ENCODE peak calls at places on chromosomes 12 and 14, in six cellular contexts. V is HCT116, Q is aorta, Z is psoas muscle, T is pancreas, A is brain microvascular endothelial cell. E is an unnamed sample.

GRCh38 chr12:15788266-15789214 is 648 bp downstream of the EPS8 start:
- DNase-seq in V (peak), Q (peak), Z (peak), T (peak), A (no peak), E (no peak)

GRCh38 chr12:24889403-24889802 is 59.5 kb downstream of the BCAT1 start:
- DNase-seq in V (no peak), Q (no peak), Z (no peak), T (no peak), A (no peak), E (no peak)

GRCh38 chr14:54652890-54653201 is 85.9 kb downstream of the SAMD4A start:
- DNase-seq in V (no peak), Q (no peak), Z (no peak), T (no peak), A (no peak), E (no peak)

GRCh38 chr12:101298426-101298825 is 18.5 kb downstream of the UTP20 start:
- DNase-seq in V (no peak), Q (no peak), Z (no peak), T (no peak), A (peak), E (no peak)

GRCh38 chr12:121611306-121611705 is 15.0 kb upstream of the ORAI1 start:
- DNase-seq in V (no peak), Q (no peak), Z (peak), T (peak), A (no peak), E (no peak)

GRCh38 chr12:6956332-6956727 is 5.2 kb downstream of the PTPN6 start:
- DNase-seq in V (no peak), Q (peak), Z (no peak), T (peak), A (no peak), E (no peak)

GRCh38 chr12:42469355-42470006 is 120.1 kb downstream of the PRICKLE1 start:
- DNase-seq in V (no peak), Q (no peak), Z (no peak), T (no peak), A (no peak), E (no peak)

GRCh38 chr14:71300474-71301359 is 393.5 kb downstream of the PCNX1 start:
- DNase-seq in V (no peak), Q (no peak), Z (no peak), T (no peak), A (no peak), E (no peak)

GRCh38 chr12:123431951-123432886 is 4.3 kb downstream of the RILPL2 start:
- DNase-seq in V (no peak), Q (no peak), Z (no peak), T (no peak), A (no peak), E (no peak)

GRCh38 chr14:90727082-90727481 is 89.1 kb downstream of the TTC7B start:
- DNase-seq in V (no peak), Q (no peak), Z (no peak), T (no peak), A (no peak), E (no peak)

GRCh38 chr12:54993181-54993835 is 8.7 kb upstream of the TESPA1 start:
- DNase-seq in V (peak), Q (no peak), Z (no peak), T (peak), A (peak), E (peak)

GRCh38 chr12:91361864-91362263 is 179.2 kb upstream of the DCN start:
- DNase-seq in V (peak), Q (no peak), Z (no peak), T (no peak), A (no peak), E (no peak)

GRCh38 chr12:52818376-52818775 is 4.5 kb upstream of the KRT4 start:
- DNase-seq in V (no peak), Q (peak), Z (no peak), T (no peak), A (no peak), E (no peak)

GRCh38 chr14:103139371-103140016 is 16.2 kb downstream of the TNFAIP2 start:
- DNase-seq in V (no peak), Q (no peak), Z (no peak), T (no peak), A (no peak), E (no peak)

GRCh38 chr14:85415015-85415712 is 114.8 kb upstream of the FLRT2 start:
- DNase-seq in V (no peak), Q (no peak), Z (no peak), T (no peak), A (peak), E (peak)

GRCh38 chr14:102227184-102227964 is 77.6 kb downstream of the MOK start:
- DNase-seq in V (no peak), Q (no peak), Z (no peak), T (no peak), A (no peak), E (no peak)

GRCh38 chr12:124597041-124597440 is 29.6 kb upstream of the NCOR2 start:
- DNase-seq in V (no peak), Q (no peak), Z (no peak), T (no peak), A (no peak), E (no peak)

GRCh38 chr14:58783801-58784511 is 146.2 kb downstream of the DACT1 start:
- DNase-seq in V (no peak), Q (no peak), Z (no peak), T (no peak), A (no peak), E (no peak)

GRCh38 chr12:61254225-61254624 is 1006.0 kb upstream of the USP15 start:
- DNase-seq in V (no peak), Q (no peak), Z (no peak), T (no peak), A (no peak), E (no peak)

GRCh38 chr14:23286904-23287479 is 1.1 kb upstream of the HOMEZ start:
- DNase-seq in V (no peak), Q (no peak), Z (no peak), T (no peak), A (no peak), E (no peak)

GRCh38 chr12:109731806-109732205 is 18.2 kb downstream of the FAM222A start:
- DNase-seq in V (no peak), Q (peak), Z (peak), T (no peak), A (no peak), E (no peak)

GRCh38 chr14:24079521-24080141 is 8.3 kb downstream of the CPNE6 start:
- DNase-seq in V (no peak), Q (no peak), Z (no peak), T (no peak), A (no peak), E (no peak)

GRCh38 chr12:94516985-94517384 is 57.3 kb upstream of the CEP83 start:
- DNase-seq in V (peak), Q (no peak), Z (no peak), T (no peak), A (peak), E (no peak)

GRCh38 chr12:125065021-125065752 is at the start of gene AACS:
- DNase-seq in V (peak), Q (peak), Z (peak), T (peak), A (peak), E (peak)

GRCh38 chr14:94322648-94323570 is at the start of gene SERPINA6:
- DNase-seq in V (no peak), Q (no peak), Z (no peak), T (no peak), A (peak), E (no peak)

GRCh38 chr12:119668315-119668651 is 350 bp downstream of the PRKAB1 start:
- DNase-seq in V (no peak), Q (no peak), Z (no peak), T (no peak), A (no peak), E (no peak)

GRCh38 chr12:116406529-116406928 is 129.0 kb upstream of the MED13L start:
- DNase-seq in V (peak), Q (peak), Z (peak), T (no peak), A (peak), E (no peak)

GRCh38 chr14:89445252-89445973 is 28.4 kb upstream of the FOXN3 start:
- DNase-seq in V (no peak), Q (no peak), Z (no peak), T (no peak), A (no peak), E (no peak)

GRCh38 chr12:115078988-115079387 is 395.0 kb upstream of the TBX3 start:
- DNase-seq in V (no peak), Q (no peak), Z (no peak), T (no peak), A (no peak), E (no peak)

GRCh38 chr14:55691659-55692058 is 111.7 kb downstream of the KTN1 start:
- DNase-seq in V (no peak), Q (no peak), Z (no peak), T (no peak), A (no peak), E (no peak)

GRCh38 chr12:121214855-121215745 is 5.2 kb downstream of the P2RX4 start:
- DNase-seq in V (peak), Q (no peak), Z (no peak), T (peak), A (peak), E (peak)

GRCh38 chr12:57342207-57342691 is 88.6 kb downstream of the R3HDM2 start:
- DNase-seq in V (no peak), Q (peak), Z (no peak), T (no peak), A (peak), E (peak)

GRCh38 chr14:69685716-69686115 is 74.3 kb downstream of the SUSD6 start:
- DNase-seq in V (no peak), Q (peak), Z (peak), T (peak), A (no peak), E (no peak)

GRCh38 chr12:48352157-48352775 is 1.5 kb upstream of the ZNF641 start:
- DNase-seq in V (no peak), Q (no peak), Z (no peak), T (no peak), A (no peak), E (no peak)
- H3K27ac ChIP-seq in V (no peak), Q (no peak), Z (peak), T (no peak), A (no peak), E (no peak)

GRCh38 chr12:5203274-5203673 is 159.6 kb downstream of the KCNA5 start:
- DNase-seq in V (no peak), Q (no peak), Z (no peak), T (no peak), A (no peak), E (no peak)
- H3K27ac ChIP-seq in V (no peak), Q (no peak), Z (no peak), T (no peak), A (no peak), E (no peak)

DNA sequence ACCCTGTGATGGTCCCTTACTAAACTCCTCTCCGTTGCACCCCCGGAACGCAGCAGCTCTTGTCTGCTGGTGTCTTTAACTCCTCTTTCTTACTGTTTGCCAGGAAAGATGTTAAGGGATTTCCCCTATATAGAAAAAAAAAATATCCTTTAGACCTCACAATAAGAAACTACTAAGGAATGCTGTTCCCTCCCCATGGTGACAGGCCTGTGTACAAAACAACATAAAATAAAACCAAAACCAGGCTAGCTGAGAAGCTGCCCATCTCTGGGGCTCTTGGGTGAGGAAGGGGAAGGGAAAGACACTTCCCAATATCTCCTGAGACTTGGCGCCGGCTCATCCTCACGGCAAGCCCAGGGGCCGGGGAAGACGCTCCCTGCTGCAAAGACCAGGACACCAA is 95.5 kb downstream of the CHGA start:
- DNase-seq in V (no peak), Q (no peak), Z (no peak), T (no peak), A (no peak), E (no peak)
- H3K27ac ChIP-seq in V (no peak), Q (no peak), Z (no peak), T (no peak), A (no peak), E (no peak)

DNA sequence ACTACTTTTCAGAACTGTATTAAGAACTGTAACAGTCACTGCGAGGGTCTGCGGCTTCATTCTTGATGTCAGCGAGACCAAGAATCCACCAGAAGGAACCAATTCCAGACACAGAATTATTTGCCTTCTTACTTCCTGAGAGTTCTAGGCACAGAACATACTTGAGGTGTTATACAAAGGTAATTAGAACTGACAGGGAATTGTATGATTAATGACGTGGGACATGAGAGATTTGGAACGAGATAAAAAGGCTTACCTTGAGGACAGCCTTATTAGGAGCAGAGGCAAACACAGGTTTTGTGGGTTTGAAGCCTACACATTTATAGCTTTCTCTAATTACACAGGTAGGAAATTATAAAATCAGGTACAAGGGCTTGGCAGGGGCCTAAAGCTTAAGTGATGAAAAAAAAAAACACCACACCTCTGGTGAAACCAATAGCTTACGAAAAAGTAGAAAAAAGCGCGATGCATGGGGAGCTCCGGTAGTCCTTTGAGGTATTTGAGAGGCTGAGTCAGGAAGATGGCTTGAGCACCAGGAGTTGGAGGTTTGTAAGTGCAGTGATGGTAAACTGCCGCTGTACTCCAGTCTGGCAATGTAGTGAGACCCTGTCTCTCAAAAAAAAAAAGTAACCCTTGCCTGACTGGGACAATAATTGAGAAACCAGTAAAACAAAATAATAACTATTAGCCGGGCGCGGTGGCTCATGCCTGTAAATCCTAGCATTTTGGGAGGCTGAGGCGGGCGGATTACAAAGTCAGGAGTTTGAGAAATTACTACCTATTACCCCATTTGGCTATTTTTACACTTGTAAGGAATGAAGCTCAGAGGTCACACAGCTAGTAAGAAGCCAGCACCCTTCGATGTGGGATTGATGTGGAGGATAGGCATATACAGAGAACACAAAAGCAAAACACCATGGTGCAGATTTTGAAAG is 795 bp upstream of the ACOT2 start:
- DNase-seq in V (no peak), Q (no peak), Z (no peak), T (no peak), A (no peak), E (no peak)
- H3K27ac ChIP-seq in V (no peak), Q (peak), Z (peak), T (peak), A (peak), E (peak)

GRCh38 chr12:11648514-11649412 is 711 bp upstream of the ETV6 start:
- DNase-seq in V (peak), Q (peak), Z (peak), T (peak), A (peak), E (no peak)
- H3K27ac ChIP-seq in V (peak), Q (peak), Z (peak), T (peak), A (peak), E (peak)

DNA sequence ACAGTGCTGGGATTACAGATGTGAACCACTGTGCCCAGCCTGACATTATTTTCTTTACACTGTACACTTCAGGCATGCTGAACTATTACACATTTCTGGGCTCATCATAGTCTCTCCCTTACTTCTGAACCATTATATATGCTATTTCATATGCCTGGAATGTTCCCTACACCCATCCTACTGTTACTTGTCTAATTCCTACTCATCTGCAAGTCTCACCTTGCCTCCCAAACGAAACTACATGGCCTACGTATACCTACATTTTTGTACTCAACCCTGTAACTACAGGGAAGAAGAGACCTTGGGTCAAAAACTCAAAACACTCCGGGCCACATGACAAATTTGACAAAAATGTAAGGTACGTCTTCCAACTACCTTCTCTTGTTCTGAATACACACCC is 9.5 kb upstream of the EEA1 start:
- DNase-seq in V (no peak), Q (no peak), Z (no peak), T (no peak), A (no peak), E (no peak)
- H3K27ac ChIP-seq in V (no peak), Q (no peak), Z (no peak), T (no peak), A (no peak), E (no peak)

DNA sequence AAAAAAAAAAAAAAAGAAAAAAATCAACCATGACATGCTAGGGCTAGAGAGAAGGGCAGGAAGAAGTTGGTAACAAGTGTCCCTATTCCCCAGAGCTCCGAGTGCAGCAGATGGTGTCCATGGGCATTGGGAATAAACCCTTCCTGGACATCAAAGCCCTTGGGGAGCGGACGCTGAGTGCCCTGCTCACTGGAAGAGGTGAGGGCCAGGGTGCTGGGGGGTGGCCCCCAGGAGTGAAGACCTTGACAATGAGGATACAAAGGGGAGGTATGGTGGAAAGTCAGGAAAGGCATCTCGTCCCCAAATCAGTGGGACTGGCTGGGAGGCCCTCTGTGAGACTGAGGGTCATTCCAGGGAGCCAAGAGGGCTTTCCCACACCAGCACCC is 11.6 kb downstream of the ZNF219 start:
- DNase-seq in V (no peak), Q (no peak), Z (no peak), T (no peak), A (no peak), E (no peak)
- H3K27ac ChIP-seq in V (no peak), Q (no peak), Z (no peak), T (no peak), A (peak), E (peak)

DNA sequence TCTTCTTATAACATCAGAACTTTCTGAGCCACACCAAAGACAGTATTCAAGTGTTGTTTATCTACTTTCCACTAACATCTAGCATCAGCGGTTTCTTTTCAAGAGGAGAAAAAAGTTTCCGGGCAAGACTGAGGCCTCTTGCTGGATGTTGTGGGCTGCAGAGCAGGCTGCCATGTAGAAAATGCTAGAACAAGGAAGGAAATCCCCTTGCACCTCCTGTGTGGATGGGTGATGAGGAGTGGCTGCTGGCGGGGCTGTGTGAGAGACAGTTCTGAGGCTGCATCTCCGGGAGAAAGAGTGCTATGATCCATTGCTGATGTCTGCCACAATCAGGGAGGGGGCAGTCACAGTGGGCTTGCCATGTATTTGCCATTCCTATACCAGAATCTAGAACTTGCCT is 37.8 kb upstream of the PPP1CC start:
- DNase-seq in V (no peak), Q (no peak), Z (no peak), T (no peak), A (no peak), E (no peak)
- H3K27ac ChIP-seq in V (no peak), Q (no peak), Z (no peak), T (no peak), A (no peak), E (no peak)

DNA sequence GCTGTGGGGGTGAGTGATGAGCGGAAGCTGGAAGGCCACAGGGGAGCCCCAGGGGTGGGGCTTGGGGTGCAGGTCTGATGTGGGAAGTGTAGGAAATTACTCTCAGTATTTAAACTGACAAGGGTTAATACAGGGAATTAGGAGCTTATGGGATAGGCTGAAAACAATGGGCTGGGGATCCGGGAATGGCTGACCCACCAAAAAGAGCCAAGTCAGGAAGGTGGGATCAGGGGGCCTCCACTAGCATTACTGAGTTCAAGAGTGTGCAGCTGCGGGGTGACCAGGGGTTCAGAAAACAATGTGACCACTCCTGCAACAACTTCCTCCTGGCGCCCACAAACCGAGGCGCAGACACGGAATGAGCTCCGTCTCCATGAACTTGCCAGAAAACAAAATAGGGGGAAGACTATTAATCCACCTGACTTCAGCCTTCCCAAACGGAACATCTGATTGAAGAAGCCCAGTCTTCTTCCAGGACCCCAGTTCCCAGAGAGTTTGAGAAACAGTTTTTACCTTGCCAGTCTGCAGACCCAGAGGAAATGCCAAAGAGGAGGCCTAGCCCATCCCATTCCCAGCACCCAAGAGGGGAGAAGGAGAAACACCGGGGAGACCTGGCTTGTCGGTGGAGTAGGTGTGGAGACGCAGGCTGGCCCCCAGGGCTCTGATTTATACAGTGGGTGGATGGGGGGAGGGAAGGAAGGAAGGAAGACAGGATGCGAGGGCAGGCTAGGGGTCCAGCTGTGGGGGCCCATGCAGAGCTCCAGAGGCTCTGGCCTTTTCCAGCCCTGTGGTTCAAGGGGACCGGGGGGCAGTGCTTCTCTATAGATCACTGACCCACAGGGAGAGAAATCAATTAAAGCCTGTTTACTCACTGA is 16.5 kb upstream of the YY1 start:
- DNase-seq in V (no peak), Q (no peak), Z (no peak), T (no peak), A (no peak), E (no peak)
- H3K27ac ChIP-seq in V (no peak), Q (no peak), Z (no peak), T (peak), A (peak), E (no peak)

E was measured in AG04450.